ENCODE peak calls at places on chromosomes 13 and 19, in eight cellular contexts. K, L, U, B, E, X, W and D are unnamed samples.

GRCh38 chr13:28628250-28628649 is 30.7 kb upstream of the POMP start:
- DNase-seq in X (no peak), E (no peak), W (no peak), K (no peak), L (no peak), B (no peak), U (no peak), D (no peak)

GRCh38 chr19:43534811-43535761 is 2.1 kb downstream of the ZNF575 start:
- DNase-seq in K (peak; percentile 75), U (peak; percentile 68), X (peak; percentile 68), B (no peak), W (no peak), L (peak; percentile 58), E (peak; percentile 81), D (peak; percentile 73)

GRCh38 chr13:113226873-113227272 is 17.5 kb downstream of the CUL4A start:
- DNase-seq in W (no peak), U (no peak), B (no peak), E (no peak), K (no peak), L (no peak), X (no peak), D (no peak)

GRCh38 chr13:64029343-64030093 is 2613.9 kb upstream of the PCDH20 start:
- DNase-seq in X (no peak), E (no peak), L (no peak), W (no peak), K (no peak), U (no peak), B (no peak), D (no peak)

GRCh38 chr19:53908933-53909415 is at the start of gene CACNG7:
- DNase-seq in L (no peak), B (no peak), U (no peak), E (no peak), K (no peak), W (no peak), X (no peak), D (no peak)

GRCh38 chr13:58437436-58437835 is 805.9 kb downstream of the PCDH17 start:
- DNase-seq in U (no peak), K (no peak), E (no peak), X (no peak), L (no peak), W (no peak), B (no peak), D (no peak)

GRCh38 chr19:56567274-56568120 is at the start of gene ZNF470:
- DNase-seq in K (peak; percentile 97), B (peak; percentile 90), X (peak; percentile 96), U (peak; percentile 95), E (peak; percentile 93), W (peak; percentile 93), L (peak; percentile 85), D (peak; percentile 94)

GRCh38 chr19:48290341-48290922 is 20.6 kb downstream of the ZNF114 start:
- DNase-seq in W (no peak), K (peak; percentile 64), X (no peak), U (no peak), B (no peak), L (no peak), E (no peak), D (peak; percentile 28)

GRCh38 chr13:43077906-43078305 is 54.5 kb downstream of the DNAJC15 start:
- DNase-seq in W (no peak), L (no peak), U (no peak), E (no peak), B (no peak), K (no peak), X (no peak), D (no peak)

GRCh38 chr19:3389876-3390361 is 23.5 kb downstream of the NFIC start:
- DNase-seq in W (no peak), K (no peak), U (no peak), E (peak; percentile 75), B (no peak), L (no peak), X (no peak), D (no peak)

GRCh38 chr13:84903391-84903790 is 895.8 kb downstream of the SLITRK6 start:
- DNase-seq in X (no peak), K (no peak), W (no peak), E (no peak), U (no peak), L (no peak), B (no peak), D (no peak)

GRCh38 chr13:114263590-114263989 is 17.8 kb upstream of the UPF3A start:
- DNase-seq in L (no peak), W (no peak), X (no peak), E (no peak), B (no peak), K (no peak), U (no peak), D (no peak)

GRCh38 chr13:25771208-25771607 is 280.6 kb downstream of the SHISA2 start:
- DNase-seq in K (no peak), B (no peak), U (no peak), L (no peak), E (no peak), X (no peak), W (peak; percentile 73), D (no peak)

GRCh38 chr19:35449347-35450043 is 1.4 kb downstream of the FFAR2 start:
- DNase-seq in U (peak; percentile 32), B (no peak), W (peak; percentile 46), L (no peak), K (peak; percentile 66), E (no peak), X (no peak), D (no peak)

GRCh38 chr13:95921485-95921884 is 131.7 kb downstream of the UGGT2 start:
- DNase-seq in W (peak; percentile 5), X (no peak), K (no peak), L (no peak), B (no peak), U (no peak), E (no peak), D (no peak)

GRCh38 chr13:51444922-51445321 is 7.9 kb downstream of the INTS6 start:
- DNase-seq in K (no peak), U (no peak), E (no peak), W (no peak), X (no peak), B (no peak), L (no peak), D (no peak)

GRCh38 chr13:64633948-64634347 is 2596.2 kb downstream of the PCDH9 start:
- DNase-seq in X (no peak), K (no peak), L (no peak), W (peak; percentile 20), E (no peak), U (no peak), B (no peak), D (no peak)

GRCh38 chr13:35838356-35838755 is 292.8 kb downstream of the DCLK1 start:
- DNase-seq in W (peak; percentile 21), E (no peak), X (no peak), B (no peak), L (no peak), U (no peak), K (no peak), D (no peak)

GRCh38 chr19:35755550-35756371 is 1.1 kb downstream of the HSPB6 start:
- DNase-seq in K (peak; percentile 70), W (no peak), U (peak; percentile 53), X (peak; percentile 88), B (peak; percentile 81), E (no peak), L (no peak), D (peak; percentile 90)

GRCh38 chr19:8835446-8835845 is 3.3 kb downstream of the MBD3L1 start:
- DNase-seq in W (no peak), E (no peak), L (no peak), X (no peak), U (no peak), K (no peak), B (no peak), D (no peak)

GRCh38 chr13:113184568-113185440 is 23.7 kb downstream of the PCID2 start:
- DNase-seq in B (no peak), L (no peak), W (no peak), E (no peak), K (no peak), U (no peak), X (no peak), D (no peak)

GRCh38 chr19:16116067-16116466 is 4.4 kb downstream of the RAB8A start:
- DNase-seq in L (no peak), E (no peak), W (no peak), X (no peak), K (no peak), B (no peak), U (no peak), D (no peak)
- H3K4me1 ChIP-seq in L (peaks cover 36% of the 10 kb centered on the region), E (peaks cover 5% of the 10 kb centered on the region), W (peaks cover 10% of the 10 kb centered on the region), X (peaks cover 10% of the 10 kb centered on the region), K (peaks cover 12% of the 10 kb centered on the region), B (peaks cover 20% of the 10 kb centered on the region), U (peaks cover 5% of the 10 kb centered on the region), D (peaks cover 7% of the 10 kb centered on the region)

DNA sequence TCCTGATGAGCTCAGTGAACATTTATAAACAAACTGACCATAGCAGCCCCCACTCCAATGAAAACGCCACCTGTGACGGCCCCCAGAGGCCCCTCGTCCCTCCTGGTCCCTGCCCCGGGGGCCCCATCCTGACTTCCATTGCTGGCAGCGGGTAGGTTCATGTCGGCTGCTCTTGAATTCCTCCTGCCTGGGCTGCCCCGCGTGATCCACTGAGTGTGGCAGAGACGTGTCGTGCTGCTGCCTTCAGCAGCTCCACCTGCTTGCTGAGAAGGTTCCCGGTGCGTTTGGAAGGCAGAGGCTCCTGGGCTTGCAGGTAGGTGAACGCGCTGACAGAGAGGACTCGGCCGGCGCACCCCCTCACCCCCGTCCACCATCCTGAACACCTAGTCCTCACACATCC is 11.6 kb downstream of the C2CD4C start:
- DNase-seq in L (no peak), X (no peak), K (no peak), B (no peak), W (no peak), U (peak; percentile 8), E (no peak), D (no peak)
- H3K27ac ChIP-seq in L (no peak overlapping the region), X (no peak overlapping the region), K (no peak overlapping the region), B (no peak overlapping the region), W (no peak overlapping the region), U (no peak overlapping the region), E (no peak overlapping the region), D (no peak overlapping the region)

DNA sequence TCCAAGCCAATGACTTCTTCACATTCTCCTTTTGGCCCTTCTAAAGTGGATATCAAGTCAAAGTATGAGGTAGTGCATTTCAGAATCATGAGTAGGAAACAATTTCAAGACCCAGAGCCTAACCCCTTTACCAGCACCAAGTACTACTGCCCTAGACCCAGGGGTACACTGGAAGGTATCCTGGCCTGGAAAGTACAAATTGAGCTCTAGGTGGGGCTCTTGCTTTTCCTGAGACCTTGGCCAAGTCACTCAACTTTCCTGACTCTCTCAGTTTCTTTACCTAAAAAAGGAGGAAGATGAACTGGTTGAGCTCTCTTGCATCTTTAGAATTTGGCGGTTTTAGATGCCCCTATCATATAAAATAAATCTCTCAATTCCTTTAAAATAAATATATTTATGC is 204.7 kb downstream of the FGF14 start:
- DNase-seq in X (no peak), B (no peak), U (no peak), W (peak; percentile 30), E (no peak), L (no peak), K (no peak), D (no peak)
- TF ChIP-seq CTCF in X (peak; percentile 22), B (no peak), U (peak; percentile 51), W (peak; percentile 48), E (no peak), L (no peak), K (no peak), D (no peak)

DNA sequence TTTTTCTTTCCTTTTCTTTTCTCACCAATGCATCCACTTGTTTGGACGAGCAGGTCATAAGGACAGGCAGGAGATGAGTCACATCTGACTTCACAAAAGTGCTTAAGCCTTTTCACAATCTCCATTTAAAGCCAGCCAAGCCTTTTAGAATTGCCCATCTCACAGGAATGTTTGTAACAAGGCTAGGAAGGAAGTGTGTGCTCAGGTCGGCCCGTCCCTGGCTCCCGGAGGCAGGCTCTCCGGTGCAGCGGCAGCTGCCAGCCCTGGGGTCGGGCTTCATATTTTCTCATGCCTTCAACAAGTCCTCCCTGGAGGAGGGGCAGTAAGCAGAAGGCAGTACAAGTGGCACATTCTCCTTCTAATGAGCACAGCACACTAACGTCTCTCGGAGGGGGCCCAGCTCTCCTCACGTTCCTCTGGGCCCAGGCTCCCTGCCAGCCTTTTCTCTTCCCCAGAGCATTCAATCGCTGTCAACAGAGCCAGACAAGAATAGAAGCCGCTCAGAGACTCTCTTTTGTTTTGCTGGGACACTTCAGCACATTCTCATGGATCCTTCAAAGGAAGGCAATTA is 180.5 kb downstream of the COL4A1 start:
- DNase-seq in B (peak; percentile 47), W (peak; percentile 94), K (peak; percentile 78), L (no peak), U (no peak), X (peak; percentile 77), E (no peak), D (peak; percentile 58)
- H3K4me1 ChIP-seq in B (peaks cover 35% of the 10 kb centered on the region), W (peaks cover 55% of the 10 kb centered on the region), K (peaks cover 7% of the 10 kb centered on the region), L (peaks cover 39% of the 10 kb centered on the region), U (no peaks in the 10 kb centered on the region), X (peaks cover 25% of the 10 kb centered on the region), E (peaks cover 6% of the 10 kb centered on the region), D (no peaks in the 10 kb centered on the region)